ENCODE peak calls at places on chromosomes 7 and 10, in four cellular contexts. T is T-helper 9 cell, B is SW 1271, G is psoas muscle. I is an unnamed sample.

GRCh38 chr7:55185941-55186609 is 167.3 kb downstream of the EGFR start:
- DNase-seq in T (no peak), B (peak), G (peak), I (peak)

GRCh38 chr10:2942937-2943336 is 124.4 kb upstream of the PFKP start:
- DNase-seq in T (no peak), B (no peak), G (no peak), I (no peak)

GRCh38 chr7:77199008-77199966 is at the start of gene FGL2:
- DNase-seq in T (peak), B (no peak), G (peak), I (no peak)

GRCh38 chr10:43137701-43137970 is 609 bp upstream of the CSGALNACT2 start:
- DNase-seq in T (no peak), B (no peak), G (peak), I (no peak)

GRCh38 chr7:46764100-46764941 is 817.6 kb downstream of the TNS3 start:
- DNase-seq in T (no peak), B (peak), G (no peak), I (peak)

GRCh38 chr10:25076501-25077197 is 60.2 kb downstream of the THNSL1 start:
- DNase-seq in T (no peak), B (no peak), G (no peak), I (no peak)

GRCh38 chr10:78231930-78232329 is 198.3 kb downstream of the RPS24 start:
- DNase-seq in T (no peak), B (no peak), G (peak), I (no peak)

GRCh38 chr10:52644678-52645434 is 127.7 kb downstream of the MBL2 start:
- DNase-seq in T (no peak), B (peak), G (no peak), I (no peak)

GRCh38 chr7:143487566-143487965 is 9.9 kb downstream of the TAS2R41 start:
- DNase-seq in T (no peak), B (no peak), G (peak), I (no peak)

GRCh38 chr10:75283150-75284096 is 47.7 kb upstream of the COMTD1 start:
- DNase-seq in T (no peak), B (no peak), G (no peak), I (no peak)

GRCh38 chr7:77702451-77703219 is 6.4 kb downstream of the RSBN1L start:
- DNase-seq in T (no peak), B (no peak), G (no peak), I (no peak)

GRCh38 chr10:50641636-50642035 is 17.9 kb upstream of the SGMS1 start:
- DNase-seq in T (no peak), B (no peak), G (no peak), I (no peak)

GRCh38 chr10:47113907-47114500 is 186.0 kb upstream of the GDF10 start:
- DNase-seq in T (no peak), B (no peak), G (no peak), I (no peak)

GRCh38 chr10:35089641-35090161 is 440 bp downstream of the CUL2 start:
- DNase-seq in T (no peak), B (no peak), G (peak), I (no peak)

GRCh38 chr10:78149193-78149592 is 115.5 kb downstream of the RPS24 start:
- DNase-seq in T (no peak), B (no peak), G (no peak), I (peak)

GRCh38 chr10:30028006-30028441 is 31.4 kb downstream of the JCAD start:
- DNase-seq in T (no peak), B (no peak), G (no peak), I (no peak)

GRCh38 chr10:47051741-47052238 is 140.6 kb downstream of the PTPN20 start:
- DNase-seq in T (no peak), B (no peak), G (no peak), I (no peak)

GRCh38 chr7:138980575-138981285 is 459 bp downstream of the KIAA1549 start:
- DNase-seq in T (no peak), B (no peak), G (no peak), I (no peak)

GRCh38 chr10:30091136-30091535 is 31.8 kb upstream of the JCAD start:
- DNase-seq in T (no peak), B (no peak), G (no peak), I (no peak)

GRCh38 chr10:60203993-60204618 is 185.6 kb downstream of the ANK3 start:
- DNase-seq in T (no peak), B (peak), G (no peak), I (peak)

GRCh38 chr7:26100940-26101339 is 51.1 kb upstream of the NFE2L3 start:
- DNase-seq in T (no peak), B (no peak), G (no peak), I (no peak)

GRCh38 chr7:121167971-121168370 is 160.8 kb upstream of the WNT16 start:
- DNase-seq in T (no peak), B (no peak), G (no peak), I (no peak)

GRCh38 chr7:155378959-155379871 is 78.7 kb upstream of the EN2 start:
- DNase-seq in T (no peak), B (no peak), G (no peak), I (no peak)

GRCh38 chr10:118181021-118181420 is 134.3 kb upstream of the RAB11FIP2 start:
- DNase-seq in T (no peak), B (no peak), G (no peak), I (no peak)

GRCh38 chr10:32960022-32960421 is 2.0 kb upstream of the ITGB1 start:
- DNase-seq in T (no peak), B (peak), G (no peak), I (no peak)

GRCh38 chr10:78914502-78915330 is 154.1 kb upstream of the ZMIZ1 start:
- DNase-seq in T (no peak), B (no peak), G (no peak), I (no peak)

GRCh38 chr10:110209926-110210662 is 2.7 kb downstream of the MXI1 start:
- DNase-seq in T (peak), B (no peak), G (peak), I (no peak)

GRCh38 chr10:71232089-71232998 is 20.0 kb downstream of the UNC5B start:
- DNase-seq in T (no peak), B (no peak), G (peak), I (no peak)

GRCh38 chr10:92913973-92914372 is 65.7 kb downstream of the EXOC6 start:
- DNase-seq in T (no peak), B (no peak), G (no peak), I (no peak)

GRCh38 chr10:43201545-43202131 is 63.4 kb downstream of the CSGALNACT2 start:
- DNase-seq in T (no peak), B (no peak), G (peak), I (no peak)

GRCh38 chr7:101390901-101391301 is 28.2 kb downstream of the COL26A1 start:
- DNase-seq in T (no peak), B (no peak), G (no peak), I (no peak)

GRCh38 chr7:64618785-64619456 is 47.0 kb upstream of the ZNF107 start:
- DNase-seq in T (no peak), B (peak), G (no peak), I (peak)

GRCh38 chr7:19080076-19080475 is 37.4 kb downstream of the TWIST1 start:
- DNase-seq in T (no peak), B (no peak), G (no peak), I (no peak)